ENCODE peak calls at places on chromosomes 13 and 19, in seven cellular contexts. One of them, this sample, is unnamed.
A peak's percentile ranks its signal among the peaks of the same experiment; 100 is the strongest.

GRCh38 chr13:44904982-44905381 is 84.3 kb downstream of the NUFIP1 start:
- DNase-seq in NCI-H2227 treated with DMSO at 0.1 percent for 48 hours: peak; percentile 42
- DNase-seq in NCI-H1105: no peak
- DNase-seq in AG04450: peak; percentile 90
- DNase-seq in effector CD8-positive, alpha-beta T cell: no peak
- DNase-seq in cortex of kidney: no peak
- DNase-seq in NCI-H1417 treated with DMSO at 0.1 percent for 48 hours: no peak
- DNase-seq in this sample: peak; percentile 89

GRCh38 chr13:85095887-85096286 is 703.3 kb downstream of the SLITRK6 start:
- DNase-seq in NCI-H1417 treated with DMSO at 0.1 percent for 48 hours: no peak
- DNase-seq in AG04450: no peak
- DNase-seq in effector CD8-positive, alpha-beta T cell: no peak
- DNase-seq in cortex of kidney: no peak
- DNase-seq in NCI-H1105: no peak
- DNase-seq in NCI-H2227 treated with DMSO at 0.1 percent for 48 hours: no peak
- DNase-seq in this sample: no peak

GRCh38 chr13:98582947-98583346 is 6.0 kb upstream of the STK24 start:
- DNase-seq in effector CD8-positive, alpha-beta T cell: no peak
- DNase-seq in NCI-H1105: no peak
- DNase-seq in AG04450: no peak
- DNase-seq in cortex of kidney: no peak
- DNase-seq in NCI-H2227 treated with DMSO at 0.1 percent for 48 hours: no peak
- DNase-seq in NCI-H1417 treated with DMSO at 0.1 percent for 48 hours: no peak
- DNase-seq in this sample: no peak

GRCh38 chr19:34502582-34503545 is 21.3 kb downstream of the WTIP start:
- DNase-seq in effector CD8-positive, alpha-beta T cell: no peak
- DNase-seq in NCI-H1417 treated with DMSO at 0.1 percent for 48 hours: no peak
- DNase-seq in AG04450: no peak
- DNase-seq in cortex of kidney: no peak
- DNase-seq in NCI-H1105: no peak
- DNase-seq in NCI-H2227 treated with DMSO at 0.1 percent for 48 hours: no peak
- DNase-seq in this sample: peak; percentile 37

GRCh38 chr13:24043590-24044350 is 116.8 kb upstream of the SPATA13 start:
- DNase-seq in effector CD8-positive, alpha-beta T cell: no peak
- DNase-seq in NCI-H1105: no peak
- DNase-seq in NCI-H2227 treated with DMSO at 0.1 percent for 48 hours: no peak
- DNase-seq in AG04450: no peak
- DNase-seq in NCI-H1417 treated with DMSO at 0.1 percent for 48 hours: no peak
- DNase-seq in cortex of kidney: no peak
- DNase-seq in this sample: peak; percentile 35

GRCh38 chr19:19686580-19686979 is 17.9 kb downstream of the ZNF101 start:
- DNase-seq in AG04450: no peak
- DNase-seq in NCI-H1105: no peak
- DNase-seq in effector CD8-positive, alpha-beta T cell: no peak
- DNase-seq in NCI-H1417 treated with DMSO at 0.1 percent for 48 hours: no peak
- DNase-seq in cortex of kidney: no peak
- DNase-seq in NCI-H2227 treated with DMSO at 0.1 percent for 48 hours: no peak
- DNase-seq in this sample: no peak

GRCh38 chr13:101116381-101116780 is 299.9 kb downstream of the NALCN start:
- DNase-seq in NCI-H1105: no peak
- DNase-seq in AG04450: no peak
- DNase-seq in cortex of kidney: no peak
- DNase-seq in NCI-H1417 treated with DMSO at 0.1 percent for 48 hours: no peak
- DNase-seq in effector CD8-positive, alpha-beta T cell: no peak
- DNase-seq in NCI-H2227 treated with DMSO at 0.1 percent for 48 hours: no peak
- DNase-seq in this sample: no peak

GRCh38 chr13:23567792-23568480 is 2.3 kb upstream of the TNFRSF19 start:
- DNase-seq in AG04450: no peak
- DNase-seq in NCI-H1417 treated with DMSO at 0.1 percent for 48 hours: no peak
- DNase-seq in effector CD8-positive, alpha-beta T cell: no peak
- DNase-seq in cortex of kidney: no peak
- DNase-seq in NCI-H2227 treated with DMSO at 0.1 percent for 48 hours: no peak
- DNase-seq in NCI-H1105: no peak
- DNase-seq in this sample: no peak

GRCh38 chr13:49701481-49701880 is 10.2 kb upstream of the EBPL start:
- DNase-seq in AG04450: no peak
- DNase-seq in cortex of kidney: no peak
- DNase-seq in effector CD8-positive, alpha-beta T cell: no peak
- DNase-seq in NCI-H2227 treated with DMSO at 0.1 percent for 48 hours: no peak
- DNase-seq in NCI-H1417 treated with DMSO at 0.1 percent for 48 hours: no peak
- DNase-seq in NCI-H1105: no peak
- DNase-seq in this sample: no peak

GRCh38 chr19:29121684-29122083 is 91.3 kb downstream of the UQCRFS1 start:
- DNase-seq in NCI-H2227 treated with DMSO at 0.1 percent for 48 hours: no peak
- DNase-seq in AG04450: no peak
- DNase-seq in NCI-H1105: no peak
- DNase-seq in NCI-H1417 treated with DMSO at 0.1 percent for 48 hours: no peak
- DNase-seq in effector CD8-positive, alpha-beta T cell: no peak
- DNase-seq in cortex of kidney: no peak
- DNase-seq in this sample: peak; percentile 77

GRCh38 chr19:6720369-6721112 is at the start of gene C3:
- DNase-seq in AG04450: no peak
- DNase-seq in cortex of kidney: no peak
- DNase-seq in effector CD8-positive, alpha-beta T cell: no peak
- DNase-seq in NCI-H1105: no peak
- DNase-seq in NCI-H2227 treated with DMSO at 0.1 percent for 48 hours: no peak
- DNase-seq in NCI-H1417 treated with DMSO at 0.1 percent for 48 hours: no peak
- DNase-seq in this sample: peak; percentile 89

GRCh38 chr13:91346062-91346461 is 1.4 kb upstream of the MIR17HG start:
- DNase-seq in NCI-H1105: no peak
- DNase-seq in effector CD8-positive, alpha-beta T cell: no peak
- DNase-seq in AG04450: no peak
- DNase-seq in NCI-H2227 treated with DMSO at 0.1 percent for 48 hours: no peak
- DNase-seq in cortex of kidney: no peak
- DNase-seq in NCI-H1417 treated with DMSO at 0.1 percent for 48 hours: no peak
- DNase-seq in this sample: no peak

GRCh38 chr13:79631260-79631659 is 150.3 kb downstream of the NDFIP2 start:
- DNase-seq in NCI-H2227 treated with DMSO at 0.1 percent for 48 hours: no peak
- DNase-seq in cortex of kidney: no peak
- DNase-seq in effector CD8-positive, alpha-beta T cell: no peak
- DNase-seq in NCI-H1417 treated with DMSO at 0.1 percent for 48 hours: peak; percentile 38
- DNase-seq in AG04450: no peak
- DNase-seq in NCI-H1105: no peak
- DNase-seq in this sample: peak; percentile 39

GRCh38 chr19:38303517-38304351 is at the start of gene C19orf33:
- DNase-seq in cortex of kidney: no peak
- DNase-seq in AG04450: no peak
- DNase-seq in NCI-H2227 treated with DMSO at 0.1 percent for 48 hours: no peak
- DNase-seq in effector CD8-positive, alpha-beta T cell: no peak
- DNase-seq in NCI-H1105: no peak
- DNase-seq in NCI-H1417 treated with DMSO at 0.1 percent for 48 hours: no peak
- DNase-seq in this sample: no peak

GRCh38 chr13:50690020-50690419 is 153.5 kb downstream of the DLEU7 start:
- DNase-seq in NCI-H2227 treated with DMSO at 0.1 percent for 48 hours: no peak
- DNase-seq in effector CD8-positive, alpha-beta T cell: no peak
- DNase-seq in NCI-H1105: no peak
- DNase-seq in cortex of kidney: no peak
- DNase-seq in NCI-H1417 treated with DMSO at 0.1 percent for 48 hours: no peak
- DNase-seq in AG04450: no peak
- DNase-seq in this sample: no peak

GRCh38 chr19:58569191-58569942 is 3.8 kb downstream of the MZF1 start:
- DNase-seq in AG04450: no peak
- DNase-seq in effector CD8-positive, alpha-beta T cell: no peak
- DNase-seq in NCI-H2227 treated with DMSO at 0.1 percent for 48 hours: no peak
- DNase-seq in NCI-H1417 treated with DMSO at 0.1 percent for 48 hours: no peak
- DNase-seq in cortex of kidney: no peak
- DNase-seq in NCI-H1105: no peak
- DNase-seq in this sample: no peak

GRCh38 chr13:26518433-26519084 is 38.9 kb upstream of the WASF3 start:
- DNase-seq in AG04450: no peak
- DNase-seq in NCI-H1105: no peak
- DNase-seq in NCI-H2227 treated with DMSO at 0.1 percent for 48 hours: no peak
- DNase-seq in NCI-H1417 treated with DMSO at 0.1 percent for 48 hours: no peak
- DNase-seq in cortex of kidney: no peak
- DNase-seq in effector CD8-positive, alpha-beta T cell: no peak
- DNase-seq in this sample: no peak

This sample was measured in GM03348.